ENCODE peak calls at places on chromosomes 16 and 17, in ten cellular contexts. J is esophagus squamous epithelium, P is BJ, B is lower lobe of right lung, O is ovary, Q is cardiac muscle cell, Z is GM13977, N is heart left ventricle, X is esophagus muscularis mucosa, K is kidney. Y is an unnamed sample.

GRCh38 chr16:3046506-3047386 is at the start of gene MMP25:
- DNase-seq in J (no peak), P (no peak), B (no peak), O (no peak), Q (no peak), Z (peak), N (no peak), X (no peak), K (no peak), Y (no peak)

GRCh38 chr16:69116911-69117310 is 11.5 kb downstream of the HAS3 start:
- DNase-seq in J (no peak), P (no peak), B (no peak), O (peak), Q (no peak), Z (no peak), N (no peak), X (no peak), K (no peak), Y (no peak)

GRCh38 chr17:47862621-47863440 is 11.9 kb upstream of the SP6 start:
- DNase-seq in J (no peak), P (peak), B (no peak), O (no peak), Q (peak), Z (no peak), N (no peak), X (no peak), K (no peak), Y (no peak)

GRCh38 chr17:64331946-64332493 is 58.6 kb downstream of the PECAM1 start:
- DNase-seq in J (no peak), P (no peak), B (peak), O (no peak), Q (peak), Z (no peak), N (peak), X (no peak), K (no peak), Y (no peak)

GRCh38 chr16:11349599-11350276 is 4.5 kb downstream of the RMI2 start:
- DNase-seq in J (no peak), P (peak), B (peak), O (peak), Q (peak), Z (no peak), N (peak), X (no peak), K (peak), Y (no peak)

GRCh38 chr17:20189322-20189721 is 180.2 kb downstream of the SPECC1 start:
- DNase-seq in J (no peak), P (no peak), B (no peak), O (no peak), Q (peak), Z (no peak), N (no peak), X (no peak), K (no peak), Y (no peak)

GRCh38 chr17:80663783-80664206 is 119.2 kb downstream of the RPTOR start:
- DNase-seq in J (no peak), P (no peak), B (peak), O (peak), Q (no peak), Z (no peak), N (no peak), X (no peak), K (no peak), Y (no peak)

GRCh38 chr17:68248199-68248825 is 469 bp downstream of the AMZ2 start:
- DNase-seq in J (no peak), P (no peak), B (no peak), O (no peak), Q (peak), Z (no peak), N (no peak), X (no peak), K (no peak), Y (no peak)

GRCh38 chr16:65842067-65842466 is 524.4 kb upstream of the CDH5 start:
- DNase-seq in J (no peak), P (no peak), B (no peak), O (no peak), Q (no peak), Z (no peak), N (no peak), X (no peak), K (no peak), Y (no peak)

GRCh38 chr17:3963214-3964201 is 729 bp downstream of the ATP2A3 start:
- DNase-seq in J (peak), P (no peak), B (peak), O (no peak), Q (no peak), Z (peak), N (peak), X (no peak), K (peak), Y (no peak)

GRCh38 chr17:57391857-57392256 is 135.5 kb downstream of the MSI2 start:
- DNase-seq in J (no peak), P (no peak), B (no peak), O (no peak), Q (no peak), Z (no peak), N (no peak), X (no peak), K (no peak), Y (no peak)

GRCh38 chr16:8712589-8713361 is 38.4 kb downstream of the ABAT start:
- DNase-seq in J (no peak), P (no peak), B (no peak), O (no peak), Q (no peak), Z (no peak), N (no peak), X (no peak), K (no peak), Y (no peak)

GRCh38 chr17:71667661-71668060 is 453.2 kb upstream of the SOX9 start:
- DNase-seq in J (no peak), P (no peak), B (no peak), O (no peak), Q (no peak), Z (no peak), N (no peak), X (no peak), K (no peak), Y (no peak)

GRCh38 chr16:31699601-31700000 is 171.9 kb downstream of the AHSP start:
- DNase-seq in J (no peak), P (no peak), B (no peak), O (no peak), Q (no peak), Z (no peak), N (no peak), X (no peak), K (no peak), Y (peak)

GRCh38 chr17:7512824-7513540 is 28.8 kb downstream of the POLR2A start:
- DNase-seq in J (no peak), P (no peak), B (no peak), O (no peak), Q (no peak), Z (no peak), N (no peak), X (no peak), K (no peak), Y (no peak)

GRCh38 chr17:32033223-32033622 is 26.0 kb downstream of the LRRC37B start:
- DNase-seq in J (no peak), P (no peak), B (no peak), O (no peak), Q (no peak), Z (no peak), N (no peak), X (no peak), K (no peak), Y (no peak)

GRCh38 chr16:154223-155030 is 2.0 kb downstream of the HBZ start:
- DNase-seq in J (no peak), P (no peak), B (no peak), O (peak), Q (peak), Z (peak), N (peak), X (no peak), K (no peak), Y (no peak)

DNA sequence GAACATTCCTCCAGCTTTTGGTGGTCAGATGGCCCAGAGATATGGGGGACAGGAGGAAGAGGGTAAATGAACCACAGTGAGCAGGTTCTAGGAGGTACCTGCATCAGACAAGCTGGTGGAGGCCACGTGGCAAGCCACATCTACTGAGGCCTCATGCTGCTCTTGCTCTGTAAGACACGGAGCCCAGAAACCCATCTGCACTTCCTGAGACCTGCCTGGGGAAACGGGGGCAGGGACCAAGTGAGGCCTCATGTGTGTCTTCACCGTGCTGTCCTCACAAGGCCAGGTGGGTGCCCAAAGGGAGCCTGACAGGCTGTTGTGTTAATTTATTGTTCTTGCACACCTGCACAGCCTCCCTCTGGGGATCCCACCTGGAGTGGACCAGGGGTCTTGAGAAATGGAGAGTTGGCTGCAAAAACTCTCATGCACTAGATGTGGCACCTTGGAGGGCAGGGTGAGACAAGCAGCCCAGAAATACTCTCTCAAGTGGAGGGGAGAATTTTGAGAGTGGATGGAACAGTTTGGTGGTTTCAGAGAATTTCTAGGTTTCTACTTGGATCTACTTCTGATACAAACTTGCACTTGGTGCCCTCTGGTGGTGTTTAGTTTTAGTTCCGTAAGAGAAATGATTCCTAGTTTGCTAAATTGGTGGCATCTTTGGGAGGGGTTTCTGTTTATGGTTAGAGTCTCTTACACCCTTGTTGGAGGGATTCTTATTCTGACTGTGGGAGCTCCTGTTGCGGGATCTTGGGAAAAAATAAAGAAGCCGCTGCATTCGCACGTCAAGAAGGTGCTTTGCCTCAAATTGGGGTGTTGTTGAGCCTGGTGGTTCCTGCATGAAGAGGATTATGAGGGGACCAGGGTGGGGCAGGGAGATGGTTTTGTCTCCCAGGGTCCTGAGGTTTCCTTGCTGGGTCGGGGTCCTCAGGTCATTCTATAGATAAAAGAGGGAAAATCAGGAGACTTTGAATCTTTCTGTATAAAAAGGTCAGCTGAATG is 47.5 kb downstream of the SLC6A2 start:
- DNase-seq in J (no peak), P (no peak), B (no peak), O (no peak), Q (peak), Z (peak), N (no peak), X (no peak), K (no peak), Y (no peak)
- TF ChIP-seq CTCF in J (peak), P (peak), B (peak), O (no peak), Q (peak), Z (peak), N (peak), X (peak), K (peak), Y (peak)

GRCh38 chr17:49198206-49198605 is 12.2 kb downstream of the GNGT2 start:
- DNase-seq in J (no peak), P (no peak), B (no peak), O (no peak), Q (no peak), Z (no peak), N (no peak), X (no peak), K (no peak), Y (no peak)

GRCh38 chr17:49196520-49196919 is 13.9 kb downstream of the GNGT2 start:
- DNase-seq in J (no peak), P (no peak), B (no peak), O (no peak), Q (no peak), Z (no peak), N (no peak), X (no peak), K (no peak), Y (no peak)

GRCh38 chr17:49195746-49196145 is 14.6 kb downstream of the GNGT2 start:
- DNase-seq in J (no peak), P (no peak), B (no peak), O (no peak), Q (no peak), Z (no peak), N (no peak), X (no peak), K (no peak), Y (no peak)

GRCh38 chr17:49200423-49201083 is 9.8 kb downstream of the GNGT2 start:
- DNase-seq in J (no peak), P (no peak), B (no peak), O (no peak), Q (no peak), Z (no peak), N (no peak), X (no peak), K (no peak), Y (no peak)

DNA sequence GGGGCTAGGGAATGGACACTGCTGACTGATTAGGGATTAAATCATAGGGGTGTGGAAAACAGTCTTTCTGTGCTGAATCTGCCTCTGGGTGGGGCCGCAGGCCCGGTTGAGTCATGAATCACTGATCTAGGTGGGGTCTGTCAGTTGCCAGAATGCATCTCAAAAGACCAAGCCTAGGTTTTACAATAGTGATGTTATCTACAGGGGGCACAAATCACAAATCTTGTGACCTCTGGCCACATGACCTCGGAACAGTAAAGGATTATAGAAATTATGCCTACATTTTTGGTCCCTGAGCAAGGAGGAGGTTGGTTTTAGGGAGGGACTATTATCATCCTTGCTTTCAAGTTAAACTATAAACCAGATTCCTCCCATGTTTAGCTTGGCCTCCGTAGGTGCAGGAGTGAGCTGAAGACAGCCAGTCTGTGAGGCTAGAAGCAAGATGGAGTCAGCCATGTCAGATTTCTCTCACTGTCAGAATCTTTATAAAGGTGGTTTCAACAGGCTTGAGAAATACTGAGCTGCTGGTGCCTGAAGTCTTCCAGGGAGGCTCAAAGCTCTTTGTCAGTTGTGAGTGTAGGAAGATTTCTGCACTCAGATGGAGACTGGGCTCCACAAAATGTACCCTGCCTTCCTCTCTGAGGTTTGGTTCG is 12.9 kb downstream of the GNGT2 start:
- DNase-seq in J (no peak), P (no peak), B (no peak), O (no peak), Q (no peak), Z (no peak), N (no peak), X (no peak), K (no peak), Y (no peak)
- TF ChIP-seq CTCF in J (no peak), P (no peak), B (no peak), O (no peak), Q (no peak), Z (no peak), N (no peak), X (no peak), K (no peak), Y (no peak)

GRCh38 chr16:7509919-7510705 is 177.5 kb downstream of the RBFOX1 start:
- DNase-seq in J (no peak), P (no peak), B (no peak), O (no peak), Q (no peak), Z (no peak), N (no peak), X (no peak), K (no peak), Y (no peak)

GRCh38 chr16:7515543-7515942 is 182.9 kb downstream of the RBFOX1 start:
- DNase-seq in J (no peak), P (no peak), B (no peak), O (no peak), Q (no peak), Z (no peak), N (no peak), X (no peak), K (no peak), Y (no peak)

GRCh38 chr16:7512503-7512902 is 179.9 kb downstream of the RBFOX1 start:
- DNase-seq in J (no peak), P (no peak), B (no peak), O (no peak), Q (no peak), Z (no peak), N (no peak), X (no peak), K (no peak), Y (no peak)

GRCh38 chr16:7511549-7512260 is 179.1 kb downstream of the RBFOX1 start:
- DNase-seq in J (no peak), P (no peak), B (no peak), O (no peak), Q (no peak), Z (no peak), N (no peak), X (no peak), K (no peak), Y (no peak)

GRCh38 chr16:7513429-7513828 is 180.8 kb downstream of the RBFOX1 start:
- DNase-seq in J (no peak), P (no peak), B (no peak), O (no peak), Q (no peak), Z (no peak), N (no peak), X (no peak), K (no peak), Y (no peak)
- TF ChIP-seq CTCF in J (peak), P (no peak), B (no peak), O (no peak), Q (no peak), Z (peak), N (no peak), X (no peak), K (peak), Y (no peak)

GRCh38 chr16:67425046-67425445 is 5.9 kb upstream of the HSD11B2 start:
- DNase-seq in J (no peak), P (no peak), B (no peak), O (no peak), Q (no peak), Z (no peak), N (no peak), X (no peak), K (no peak), Y (no peak)
- TF ChIP-seq CTCF in J (no peak), P (peak), B (no peak), O (no peak), Q (no peak), Z (no peak), N (no peak), X (no peak), K (no peak), Y (no peak)

Y was measured in osteocyte.